ENCODE peak calls at places on chromosomes 6 and 20, in five cellular contexts. O, G, P, Y and C are unnamed samples.

GRCh38 chr20:47356526-47357295 is at the start of gene ZMYND8:
- DNase-seq in P (peak; percentile 98), Y (peak; percentile 77), G (peak; percentile 89), O (peak; percentile 75), C (peak; percentile 99)

GRCh38 chr20:11128131-11128831 is 454.5 kb upstream of the JAG1 start:
- DNase-seq in O (no peak), Y (no peak), G (no peak), P (no peak), C (no peak)

GRCh38 chr6:132713355-132714134 is at the start of gene VNN1:
- DNase-seq in Y (no peak), P (no peak), G (no peak), O (no peak), C (no peak)

GRCh38 chr6:14466278-14466677 is 348.7 kb downstream of the CD83 start:
- DNase-seq in P (no peak), Y (no peak), O (no peak), G (peak; percentile 79), C (no peak)

GRCh38 chr20:15619816-15620215 is 953.4 kb downstream of the KIF16B start:
- DNase-seq in G (no peak), P (peak; percentile 18), Y (no peak), O (no peak), C (no peak)

GRCh38 chr6:74448850-74449249 is 752.8 kb downstream of the CD109 start:
- DNase-seq in Y (no peak), P (no peak), G (no peak), O (no peak), C (no peak)

GRCh38 chr6:27183082-27183832 is 64.2 kb upstream of the PRSS16 start:
- DNase-seq in O (peak; percentile 75), P (no peak), Y (no peak), G (no peak), C (no peak)

GRCh38 chr6:119395192-119395591 is 45.6 kb upstream of the MAN1A1 start:
- DNase-seq in P (no peak), G (no peak), Y (no peak), O (no peak), C (no peak)

GRCh38 chr6:84052204-84052882 is 18.8 kb downstream of the MRAP2 start:
- DNase-seq in P (peak; percentile 34), G (peak; percentile 67), O (peak; percentile 89), Y (no peak), C (peak; percentile 5)

GRCh38 chr20:6169251-6169650 is 46.4 kb upstream of the FERMT1 start:
- DNase-seq in P (peak; percentile 49), Y (no peak), G (peak; percentile 18), O (no peak), C (no peak)

GRCh38 chr6:81480139-81480538 is 272.3 kb downstream of the TENT5A start:
- DNase-seq in Y (no peak), P (peak; percentile 73), O (no peak), G (peak; percentile 58), C (peak; percentile 56)

DNA sequence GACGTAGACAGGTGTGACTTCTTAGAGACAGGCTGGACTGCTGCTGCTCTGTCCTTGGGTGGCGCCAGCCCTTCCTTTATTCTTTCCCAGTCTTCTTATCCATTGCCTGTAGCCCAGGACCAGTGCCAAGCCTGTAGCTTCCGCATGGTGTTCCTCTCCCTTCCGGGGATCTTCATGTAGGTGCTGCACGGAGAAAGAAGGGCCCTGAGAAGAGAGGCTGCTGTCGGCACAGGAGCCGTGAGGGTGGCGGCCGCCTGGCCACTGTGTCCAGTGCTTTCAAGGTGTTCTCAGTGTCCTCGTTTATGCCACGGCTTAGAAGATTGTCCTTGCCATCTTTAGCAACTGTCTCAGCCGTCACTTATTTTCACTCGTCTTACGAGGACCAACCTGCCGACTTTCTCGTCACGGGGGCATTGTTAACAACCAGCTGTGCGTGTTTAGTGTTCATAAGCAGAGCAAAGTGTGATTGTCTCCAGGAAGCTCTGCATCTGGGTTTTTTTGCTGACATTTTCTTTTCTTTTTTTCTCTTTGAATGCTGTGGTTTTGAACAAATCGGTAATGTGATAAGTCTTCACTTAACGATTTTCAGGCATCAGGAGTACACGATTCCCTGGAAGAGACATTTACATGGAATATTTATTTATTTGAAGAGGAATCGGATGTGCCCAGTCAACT is 61.2 kb downstream of the PPP1R14C start:
- DNase-seq in O (no peak), P (no peak), Y (no peak), G (no peak), C (no peak)
- H2AFZ ChIP-seq in O (no peak overlapping the region), P (no peak overlapping the region), Y (no peak overlapping the region), G (no peak overlapping the region), C (no peak overlapping the region)

GRCh38 chr6:36290668-36291620 is 21.1 kb downstream of the PNPLA1 start:
- DNase-seq in G (peak; percentile 10), P (peak; percentile 23), Y (peak; percentile 13), O (no peak), C (peak; percentile 73)
- H3K36me3 ChIP-seq in G (no peaks in the 10 kb centered on the region), P (no peaks in the 10 kb centered on the region), Y (no peaks in the 10 kb centered on the region), O (no peaks in the 10 kb centered on the region), C (no peaks in the 10 kb centered on the region)

GRCh38 chr6:47729019-47729418 is 30.6 kb downstream of the ADGRF4 start:
- DNase-seq in G (peak; percentile 69), O (no peak), P (peak; percentile 90), Y (no peak), C (peak; percentile 17)
- H2AFZ ChIP-seq in G (no peak overlapping the region), O (no peak overlapping the region), P (peak overlapping the region; percentile 33), Y (no peak overlapping the region), C (peak overlapping the region; percentile 69)

GRCh38 chr6:129331450-129332138 is 378.4 kb downstream of the ARHGAP18 start:
- DNase-seq in P (peak; percentile 39), Y (no peak), O (no peak), G (peak; percentile 74), C (peak; percentile 17)
- H3K36me3 ChIP-seq in P (no peaks in the 10 kb centered on the region), Y (no peaks in the 10 kb centered on the region), O (no peaks in the 10 kb centered on the region), G (no peaks in the 10 kb centered on the region), C (no peaks in the 10 kb centered on the region)

DNA sequence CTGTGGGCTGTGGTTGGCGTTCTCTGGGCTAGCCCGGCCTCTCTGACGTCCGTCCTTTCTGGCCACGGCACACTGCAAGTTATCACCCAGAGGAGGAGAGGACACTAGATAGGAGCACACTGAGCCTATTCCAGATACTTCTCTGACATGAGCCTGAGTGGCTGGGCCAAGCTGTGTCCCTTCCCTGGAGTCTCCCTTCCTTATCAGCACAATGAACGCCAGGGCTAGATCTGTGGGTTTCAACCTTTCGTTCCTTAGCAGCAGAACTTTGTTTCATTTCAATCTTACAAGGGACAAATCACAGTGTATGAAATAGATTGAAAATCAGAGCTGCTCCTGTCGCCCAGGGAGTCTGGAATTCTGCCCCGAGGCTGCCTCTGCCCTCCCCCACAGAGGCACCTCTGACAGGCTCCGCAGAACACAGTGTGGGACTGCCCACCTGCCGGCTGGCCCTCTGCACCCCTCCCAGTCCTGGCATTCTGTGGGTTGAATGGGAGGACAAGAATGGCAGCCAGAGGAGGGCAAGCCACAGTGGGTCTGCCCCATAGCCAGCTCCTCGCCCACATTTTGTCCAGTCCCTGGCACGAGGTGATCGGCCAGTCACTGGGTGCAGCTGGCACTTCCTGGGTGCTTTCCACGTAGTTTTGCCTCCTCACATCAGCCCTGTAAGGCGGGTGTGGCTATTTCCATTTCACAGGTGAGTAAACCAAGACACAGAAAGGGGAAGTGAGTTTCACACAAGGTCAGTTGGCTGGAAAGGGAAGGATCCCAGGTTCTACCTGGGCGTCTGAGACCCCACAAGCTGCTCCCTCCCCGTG is 26.0 kb downstream of the MANBAL start:
- DNase-seq in G (peak; percentile 86), P (no peak), Y (no peak), O (no peak), C (no peak)
- H2AFZ ChIP-seq in G (peak overlapping the region; percentile 76), P (no peak overlapping the region), Y (no peak overlapping the region), O (no peak overlapping the region), C (no peak overlapping the region)

DNA sequence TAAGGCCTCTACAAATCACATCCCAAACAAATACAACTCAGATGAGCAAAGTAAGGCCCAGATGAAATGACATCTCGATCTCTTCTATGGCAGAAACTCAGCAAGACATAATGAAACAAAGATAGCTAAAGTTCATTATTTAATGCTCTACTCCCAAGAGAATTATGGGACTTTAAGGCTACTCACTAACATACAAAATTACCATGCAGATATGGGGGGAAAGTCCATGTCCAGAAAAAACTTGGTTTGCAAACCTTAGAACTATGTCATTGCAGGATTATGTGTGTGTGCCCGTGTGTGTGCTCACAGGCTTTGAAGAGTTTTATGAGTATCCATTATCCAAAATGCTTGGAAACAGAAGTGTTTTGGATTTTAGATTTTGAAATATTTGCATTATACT is 34.0 kb downstream of the AKIRIN2 start:
- DNase-seq in P (no peak), O (no peak), Y (no peak), G (no peak), C (no peak)
- H3K36me3 ChIP-seq in P (peaks cover 3% of the 10 kb centered on the region), O (peaks cover 8% of the 10 kb centered on the region), Y (no peaks in the 10 kb centered on the region), G (peaks cover 2% of the 10 kb centered on the region), C (peaks cover 3% of the 10 kb centered on the region)

GRCh38 chr6:2939315-2940009 is 31.9 kb downstream of the SERPINB6 start:
- DNase-seq in G (no peak), P (no peak), Y (no peak), O (no peak), C (no peak)

GRCh38 chr6:2940010-2940850 is 31.1 kb downstream of the SERPINB6 start:
- DNase-seq in G (no peak), Y (no peak), P (no peak), O (no peak), C (no peak)

GRCh38 chr6:2937627-2938003 is 33.8 kb downstream of the SERPINB6 start:
- DNase-seq in Y (no peak), O (no peak), G (no peak), P (no peak), C (no peak)

GRCh38 chr6:2938632-2939083 is 32.7 kb downstream of the SERPINB6 start:
- DNase-seq in Y (peak; percentile 86), O (peak; percentile 60), G (no peak), P (peak; percentile 78), C (no peak)

DNA sequence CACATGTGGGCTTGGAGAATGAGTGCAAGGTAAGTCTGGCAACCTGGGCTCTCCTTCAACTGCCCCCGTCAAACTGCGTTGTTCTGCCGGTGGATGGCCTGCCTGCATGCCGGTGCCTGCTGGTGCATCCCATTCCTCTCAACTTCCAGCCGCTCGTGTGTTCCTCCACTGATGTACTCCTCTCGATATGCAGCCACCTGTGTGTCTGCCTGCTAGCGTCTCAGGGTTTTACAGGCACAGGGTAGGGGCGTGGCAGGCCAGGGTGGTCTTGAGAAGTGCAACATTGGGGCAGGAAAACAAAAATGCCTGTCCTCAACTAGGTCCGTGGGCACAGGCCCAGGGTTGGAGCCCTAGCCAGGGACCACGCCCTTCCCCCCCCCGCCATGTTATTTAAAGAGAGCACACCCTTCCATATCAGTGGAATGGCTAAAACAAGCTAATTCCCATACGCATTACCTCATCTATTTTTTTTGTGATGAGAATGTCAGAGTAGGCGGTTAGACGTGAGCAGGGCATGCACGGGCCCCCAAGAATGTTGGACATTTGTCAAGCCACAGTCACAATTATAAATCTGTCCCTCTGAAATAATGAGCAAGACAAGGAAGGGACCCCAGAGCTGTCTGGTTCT is 33.2 kb downstream of the SERPINB6 start:
- DNase-seq in G (no peak), Y (no peak), O (no peak), P (no peak), C (no peak)
- H2AFZ ChIP-seq in G (no peak overlapping the region), Y (peak overlapping the region; percentile 60), O (peak overlapping the region; percentile 23), P (no peak overlapping the region), C (no peak overlapping the region)

GRCh38 chr20:50589548-50590347 is 79.6 kb downstream of the PTPN1 start:
- DNase-seq in G (no peak), P (no peak), Y (no peak), O (no peak), C (no peak)
- H3K36me3 ChIP-seq in G (peaks cover 8% of the 10 kb centered on the region), P (no peaks in the 10 kb centered on the region), Y (no peaks in the 10 kb centered on the region), O (no peaks in the 10 kb centered on the region), C (peaks cover 7% of the 10 kb centered on the region)